ENCODE peak calls at places on chromosomes 5 and 9, in eight cellular contexts. M, J, N, D, W, S, L and O are unnamed samples. For H3K4me1, the result is how much of the 10 kb centered on the place peaks cover.

GRCh38 chr5:43044181-43044914 is 4.2 kb upstream of the ANXA2R start:
- DNase-seq in M (no peak), J (peak), N (no peak), D (no peak), W (no peak), S (peak), L (peak), O (peak)

GRCh38 chr5:108801776-108802175 is 54.1 kb downstream of the FER start:
- DNase-seq in M (peak), J (peak), N (no peak), D (no peak), W (no peak), S (no peak), L (no peak), O (no peak)

GRCh38 chr5:151572657-151573368 is 18.3 kb downstream of the FAT2 start:
- DNase-seq in M (no peak), J (no peak), N (no peak), D (no peak), W (no peak), S (no peak), L (no peak), O (no peak)

GRCh38 chr5:42982107-42982622 is 58.0 kb downstream of the ANXA2R start:
- DNase-seq in M (no peak), J (no peak), N (no peak), D (no peak), W (no peak), S (no peak), L (peak), O (no peak)

GRCh38 chr5:149641000-149641576 is 59.8 kb downstream of the ARHGEF37 start:
- DNase-seq in M (no peak), J (peak), N (peak), D (no peak), W (peak), S (peak), L (no peak), O (peak)

GRCh38 chr9:15135167-15135792 is 171.7 kb downstream of the TTC39B start:
- DNase-seq in M (peak), J (peak), N (peak), D (peak), W (peak), S (peak), L (peak), O (peak)

GRCh38 chr5:139639619-139640431 is 8.3 kb upstream of the CXXC5 start:
- DNase-seq in M (no peak), J (peak), N (no peak), D (peak), W (no peak), S (peak), L (no peak), O (peak)

GRCh38 chr9:99632349-99633038 is 189.2 kb upstream of the NR4A3 start:
- DNase-seq in M (no peak), J (no peak), N (no peak), D (no peak), W (no peak), S (no peak), L (no peak), O (no peak)

GRCh38 chr9:124792257-124792975 is 15.5 kb downstream of the OLFML2A start:
- DNase-seq in M (no peak), J (no peak), N (no peak), D (no peak), W (no peak), S (no peak), L (no peak), O (no peak)

GRCh38 chr5:176810084-176810597 is at the start of gene UNC5A:
- DNase-seq in M (peak), J (peak), N (peak), D (no peak), W (no peak), S (peak), L (peak), O (peak)

GRCh38 chr5:176875783-176876505 is 23.2 kb downstream of the HK3 start:
- DNase-seq in M (no peak), J (no peak), N (no peak), D (no peak), W (no peak), S (no peak), L (no peak), O (no peak)

GRCh38 chr5:128904815-128905214 is 60.5 kb upstream of the SLC27A6 start:
- DNase-seq in M (no peak), J (no peak), N (no peak), D (no peak), W (no peak), S (no peak), L (no peak), O (no peak)

GRCh38 chr5:35035271-35035670 is 12.5 kb downstream of the AGXT2 start:
- DNase-seq in M (no peak), J (no peak), N (no peak), D (no peak), W (no peak), S (no peak), L (no peak), O (no peak)

GRCh38 chr5:40834391-40834848 is 602 bp downstream of the RPL37 start:
- DNase-seq in M (no peak), J (peak), N (no peak), D (no peak), W (no peak), S (no peak), L (no peak), O (no peak)

GRCh38 chr5:122182491-122182921 is 53.2 kb downstream of the ZNF474 start:
- DNase-seq in M (no peak), J (peak), N (no peak), D (peak), W (peak), S (peak), L (peak), O (peak)

GRCh38 chr5:79582186-79582585 is 30.1 kb upstream of the TENT2 start:
- DNase-seq in M (no peak), J (no peak), N (no peak), D (no peak), W (no peak), S (no peak), L (no peak), O (no peak)

GRCh38 chr9:98147582-98147981 is 28.6 kb upstream of the TRIM14 start:
- DNase-seq in M (no peak), J (peak), N (no peak), D (no peak), W (no peak), S (no peak), L (no peak), O (no peak)

GRCh38 chr5:42423285-42424152 is at the start of gene GHR:
- DNase-seq in M (peak), J (peak), N (peak), D (peak), W (peak), S (peak), L (peak), O (peak)

GRCh38 chr9:89179535-89179919 is 909 bp upstream of the SHC3 start:
- DNase-seq in M (no peak), J (peak), N (no peak), D (no peak), W (no peak), S (no peak), L (no peak), O (peak)

GRCh38 chr5:107074991-107075390 is 595.7 kb downstream of the EFNA5 start:
- DNase-seq in M (no peak), J (no peak), N (no peak), D (no peak), W (no peak), S (no peak), L (no peak), O (no peak)

GRCh38 chr9:134778841-134779411 is 101.7 kb upstream of the FCN2 start:
- DNase-seq in M (peak), J (peak), N (peak), D (peak), W (peak), S (peak), L (peak), O (no peak)

GRCh38 chr5:59485629-59486439 is 407.7 kb downstream of the PDE4D start:
- DNase-seq in M (no peak), J (no peak), N (no peak), D (no peak), W (no peak), S (no peak), L (no peak), O (no peak)

GRCh38 chr5:172344855-172345254 is 61.3 kb upstream of the UBTD2 start:
- DNase-seq in M (no peak), J (no peak), N (no peak), D (no peak), W (no peak), S (no peak), L (no peak), O (no peak)

GRCh38 chr5:8457187-8458037 is 588.5 kb downstream of the MTRR start:
- DNase-seq in M (no peak), J (peak), N (peak), D (peak), W (peak), S (peak), L (peak), O (peak)

DNA sequence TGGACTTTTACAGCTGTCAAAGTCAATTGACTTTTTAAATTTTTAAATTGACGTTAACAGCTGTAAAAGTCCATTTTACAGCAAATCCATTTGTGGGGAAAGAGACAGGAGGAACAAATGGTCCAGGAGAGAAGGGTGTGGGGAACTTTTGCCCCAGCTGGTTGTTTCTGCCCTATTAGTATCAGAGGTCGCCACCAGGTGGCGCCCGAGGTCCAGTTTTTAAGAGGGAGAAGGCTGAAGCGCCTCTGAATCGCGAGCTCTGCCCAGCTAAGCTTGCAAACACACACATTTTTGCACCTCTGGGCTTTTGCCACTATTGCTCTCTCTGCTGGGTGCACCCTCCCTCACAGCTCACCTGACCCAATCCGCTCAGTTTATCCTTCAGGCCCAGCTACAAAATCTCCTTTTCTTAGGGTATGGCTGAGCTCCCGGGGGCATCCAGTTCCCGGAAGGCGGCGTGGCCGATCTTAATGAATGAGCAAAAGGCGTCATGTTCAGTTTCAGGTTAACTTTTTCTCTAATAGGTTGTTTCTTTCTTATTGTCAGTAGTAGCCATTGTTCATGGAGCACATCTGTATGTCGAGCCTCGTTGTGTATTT is 6.3 kb upstream of the TTLL11 start:
- DNase-seq in M (peak), J (peak), N (peak), D (peak), W (peak), S (peak), L (peak), O (peak)
- TF ChIP-seq CTCF in M (peak), J (peak), N (peak), D (peak), W (peak), S (peak), L (peak), O (peak)

GRCh38 chr5:125153231-125153630 is 406.8 kb upstream of the ZNF608 start:
- DNase-seq in M (no peak), J (no peak), N (no peak), D (no peak), W (no peak), S (no peak), L (no peak), O (no peak)
- H3K4me1 ChIP-seq in M (under half), J (under half), N (under half), D (under half), W (under half), S (under half), L (under half), O (under half)

DNA sequence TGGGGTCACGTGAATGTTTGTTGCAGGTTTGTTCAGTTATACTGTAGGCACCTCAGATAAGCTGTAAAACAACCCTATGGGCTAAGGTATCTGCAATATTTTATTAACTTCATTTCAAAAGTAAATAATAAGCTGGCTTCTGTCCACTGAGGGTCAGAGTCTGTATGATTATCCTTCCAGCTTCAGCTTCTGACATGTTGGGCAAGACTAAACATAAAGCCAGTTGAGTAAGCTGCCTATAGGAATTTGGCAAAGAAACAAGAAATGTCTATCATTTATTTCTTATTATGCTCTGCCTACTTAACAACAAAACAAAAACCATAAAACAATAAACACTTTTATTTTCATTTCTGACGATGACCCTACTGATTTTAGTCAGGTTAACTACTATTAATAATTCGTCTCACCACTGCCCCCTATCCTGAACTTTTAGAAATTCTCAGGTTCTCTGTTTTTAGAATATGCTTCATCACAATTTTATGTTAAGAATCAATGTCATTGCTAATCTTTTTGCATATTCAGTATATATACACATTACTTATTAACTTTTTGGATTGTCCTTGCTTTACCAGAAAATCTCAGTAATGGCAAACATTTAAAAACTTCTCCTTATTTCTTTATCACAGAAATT is 413.5 kb upstream of the ADAMTSL1 start:
- DNase-seq in M (no peak), J (no peak), N (no peak), D (no peak), W (no peak), S (no peak), L (no peak), O (no peak)
- TF ChIP-seq CTCF in M (no peak), J (peak), N (no peak), D (no peak), W (no peak), S (no peak), L (peak), O (no peak)

DNA sequence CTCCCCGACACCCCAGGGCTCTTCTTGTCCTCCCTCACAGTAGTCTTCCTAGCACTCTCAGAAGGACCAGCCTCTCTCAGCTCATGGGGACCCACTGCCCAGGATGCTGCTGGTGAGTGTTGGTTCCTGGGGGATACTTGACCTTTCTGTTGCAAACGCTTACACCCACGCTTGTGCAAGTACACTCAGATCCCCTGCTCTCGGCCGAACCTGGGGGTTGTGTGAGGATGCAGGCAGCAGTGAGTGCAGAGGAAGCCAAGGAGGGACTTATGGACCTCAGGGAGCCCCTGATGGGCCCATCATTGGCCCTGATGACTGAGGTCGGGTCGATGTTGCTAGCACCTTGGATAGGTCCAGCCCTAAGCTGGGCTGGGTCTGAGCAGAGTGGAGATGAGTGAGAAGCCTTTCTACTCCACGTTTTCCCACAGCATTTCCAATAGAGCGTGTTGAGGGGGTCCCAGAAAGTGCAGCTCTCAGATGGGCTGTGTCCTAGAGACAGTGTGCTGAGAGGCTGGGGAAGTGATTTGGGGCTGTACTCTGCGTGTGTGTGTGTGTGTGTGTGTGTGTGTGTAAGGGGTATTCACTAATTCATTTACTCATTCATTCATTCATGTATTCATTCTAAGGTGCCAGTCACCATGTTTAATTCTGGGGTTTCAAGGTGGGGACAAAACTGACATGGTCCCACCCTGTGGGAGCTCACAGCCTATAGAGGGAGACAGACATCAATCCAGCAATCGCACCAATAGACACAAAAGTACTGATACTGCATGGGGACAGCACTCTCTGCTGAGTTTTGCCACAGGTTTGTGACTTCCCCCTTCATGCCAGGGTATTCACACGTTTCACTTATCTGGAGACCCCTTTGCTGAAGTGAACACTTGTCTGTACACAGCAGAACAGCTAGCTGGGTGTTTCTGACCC is 25.2 kb upstream of the PITX1 start:
- DNase-seq in M (no peak), J (no peak), N (no peak), D (no peak), W (no peak), S (no peak), L (no peak), O (no peak)
- H3K4me1 ChIP-seq in M (under half), J (under half), N (under half), D (under half), W (under half), S (under half), L (under half), O (under half)

DNA sequence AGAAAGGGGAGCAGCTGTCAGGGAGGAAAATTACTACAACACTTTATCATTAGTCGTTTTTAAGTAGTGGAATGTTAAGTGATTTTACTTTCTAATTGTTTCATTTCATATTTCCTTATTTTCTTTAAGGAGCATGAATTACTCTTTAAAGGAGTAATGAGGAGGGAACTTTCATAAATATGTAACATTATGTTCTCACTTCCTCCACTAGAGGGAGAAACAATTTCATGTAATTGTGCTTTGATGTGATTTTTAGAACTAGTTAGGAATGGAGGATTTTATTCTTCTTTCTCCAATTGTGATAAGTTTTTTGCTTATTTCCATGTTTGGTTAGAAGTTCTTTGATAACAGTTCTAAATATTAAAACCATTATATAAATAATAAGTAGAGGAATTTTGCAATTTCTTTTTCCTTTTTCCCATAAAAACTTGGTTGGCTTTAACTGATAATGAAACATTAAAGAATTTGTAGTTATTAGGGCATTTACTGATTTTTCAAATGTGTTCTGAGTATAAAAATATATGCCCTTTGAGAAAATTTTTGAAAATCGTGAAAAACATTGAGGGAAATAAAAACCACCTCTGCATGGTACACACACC is 25.6 kb downstream of the CEP78 start:
- DNase-seq in M (peak), J (peak), N (peak), D (no peak), W (no peak), S (no peak), L (no peak), O (no peak)
- TF ChIP-seq CTCF in M (peak), J (peak), N (peak), D (peak), W (peak), S (peak), L (peak), O (peak)